ENCODE peak calls at places on chromosomes 3 and 15, in five cellular contexts. Y, M, K, W and Z are unnamed samples. For H3K9me3 and H3K4me1, the result is how much of the 10 kb centered on the place peaks cover.

GRCh38 chr3:170585008-170585936 is 603 bp downstream of the SLC7A14 start:
- DNase-seq in Y (peak), M (no peak), K (peak), W (no peak), Z (peak)

GRCh38 chr3:19960670-19961069 is 13.8 kb downstream of the RAB5A start:
- DNase-seq in Y (no peak), M (no peak), K (no peak), W (no peak), Z (no peak)

GRCh38 chr3:48863122-48863521 is 15.4 kb upstream of the PRKAR2A start:
- DNase-seq in Y (no peak), M (no peak), K (no peak), W (no peak), Z (no peak)

GRCh38 chr15:75024102-75024636 is 779 bp downstream of the PPCDC start:
- DNase-seq in Y (no peak), M (no peak), K (no peak), W (no peak), Z (no peak)

GRCh38 chr3:23675010-23675409 is 130.7 kb upstream of the UBE2E1 start:
- DNase-seq in Y (no peak), M (no peak), K (no peak), W (no peak), Z (no peak)

GRCh38 chr3:153679711-153680110 is 441.5 kb upstream of the ARHGEF26 start:
- DNase-seq in Y (no peak), M (no peak), K (no peak), W (no peak), Z (no peak)

GRCh38 chr15:99343836-99344551 is 92.7 kb downstream of the LRRC28 start:
- DNase-seq in Y (no peak), M (no peak), K (peak), W (peak), Z (no peak)

GRCh38 chr15:74384566-74385441 is 17.4 kb upstream of the CYP11A1 start:
- DNase-seq in Y (no peak), M (peak), K (peak), W (no peak), Z (no peak)

GRCh38 chr15:59369597-59369996 is 3.1 kb downstream of the MYO1E start:
- DNase-seq in Y (no peak), M (no peak), K (no peak), W (no peak), Z (no peak)

GRCh38 chr15:80992436-80992835 is 2.8 kb upstream of the MESD start:
- DNase-seq in Y (no peak), M (no peak), K (no peak), W (no peak), Z (no peak)

GRCh38 chr3:55615694-55616310 is 128.7 kb upstream of the WNT5A start:
- DNase-seq in Y (no peak), M (no peak), K (peak), W (no peak), Z (no peak)

GRCh38 chr3:64121750-64122311 is 98.5 kb upstream of the PSMD6 start:
- DNase-seq in Y (no peak), M (no peak), K (no peak), W (no peak), Z (no peak)

GRCh38 chr15:52822475-52822874 is 32.3 kb upstream of the ONECUT1 start:
- DNase-seq in Y (no peak), M (no peak), K (no peak), W (no peak), Z (no peak)

GRCh38 chr3:176663819-176664218 is 533.5 kb downstream of the TBL1XR1 start:
- DNase-seq in Y (no peak), M (no peak), K (no peak), W (no peak), Z (no peak)

GRCh38 chr3:112814256-112814655 is 32.4 kb downstream of the CD200R1L start:
- DNase-seq in Y (no peak), M (no peak), K (no peak), W (no peak), Z (no peak)

GRCh38 chr15:32685576-32685975 is 32.2 kb upstream of the GREM1 start:
- DNase-seq in Y (no peak), M (no peak), K (no peak), W (no peak), Z (no peak)

GRCh38 chr3:112786002-112786590 is 60.6 kb downstream of the CD200R1L start:
- DNase-seq in Y (no peak), M (no peak), K (no peak), W (no peak), Z (no peak)

GRCh38 chr3:156664285-156665178 is 9.9 kb upstream of the TIPARP start:
- DNase-seq in Y (no peak), M (no peak), K (no peak), W (peak), Z (no peak)

GRCh38 chr3:186990878-186991308 is 60.6 kb downstream of the ST6GAL1 start:
- DNase-seq in Y (no peak), M (no peak), K (no peak), W (no peak), Z (peak)

GRCh38 chr3:142976621-142977398 is 13.3 kb upstream of the PAQR9 start:
- DNase-seq in Y (peak), M (peak), K (peak), W (no peak), Z (peak)

GRCh38 chr3:196208942-196209695 is 2.1 kb downstream of the ZDHHC19 start:
- DNase-seq in Y (no peak), M (no peak), K (no peak), W (no peak), Z (peak)

GRCh38 chr15:67603063-67603462 is 60.6 kb downstream of the MAP2K5 start:
- DNase-seq in Y (no peak), M (no peak), K (no peak), W (no peak), Z (no peak)

GRCh38 chr3:54120657-54121403 is 1.5 kb upstream of the CACNA2D3 start:
- DNase-seq in Y (peak), M (peak), K (peak), W (no peak), Z (peak)

GRCh38 chr3:134079111-134079531 is 49.4 kb upstream of the SLCO2A1 start:
- DNase-seq in Y (no peak), M (no peak), K (no peak), W (no peak), Z (peak)

DNA sequence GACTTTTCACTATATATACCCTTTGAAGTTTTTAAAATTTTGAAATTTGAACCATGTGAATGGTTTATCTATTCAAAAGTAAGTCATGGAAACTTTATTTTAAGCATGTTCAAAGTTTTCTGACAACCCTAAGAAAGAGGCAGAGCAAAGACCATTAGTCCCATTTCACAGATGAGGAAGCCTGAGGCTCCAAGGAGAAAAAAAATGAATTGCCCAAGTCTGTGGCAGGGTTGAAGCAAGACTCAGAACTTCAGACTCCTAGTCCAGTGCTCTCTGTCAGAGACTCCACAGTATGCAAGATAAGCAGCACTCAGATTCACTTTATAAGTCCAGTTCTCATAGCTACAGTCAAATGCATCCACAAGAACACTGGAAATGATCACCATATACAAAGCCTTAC is 4.5 kb downstream of the RAB43 start:
- DNase-seq in Y (no peak), M (no peak), K (no peak), W (no peak), Z (no peak)
- H3K4me3 ChIP-seq in Y (no peak), M (no peak), K (no peak), W (no peak), Z (no peak)

GRCh38 chr3:127252446-127252845 is 35.4 kb downstream of the PRR20G start:
- DNase-seq in Y (no peak), M (no peak), K (no peak), W (no peak), Z (no peak)

GRCh38 chr3:127250032-127250431 is 37.8 kb downstream of the PRR20G start:
- DNase-seq in Y (no peak), M (no peak), K (no peak), W (no peak), Z (no peak)

GRCh38 chr3:127247292-127247691 is 40.6 kb downstream of the PRR20G start:
- DNase-seq in Y (no peak), M (no peak), K (no peak), W (no peak), Z (no peak)
- H3K9me3 ChIP-seq in Y (under half), M (under half), K (under half), W (under half), Z (under half)

GRCh38 chr3:126998320-126998719 is 15.4 kb downstream of the PLXNA1 start:
- DNase-seq in Y (no peak), M (no peak), K (no peak), W (no peak), Z (no peak)

GRCh38 chr3:126995926-126996512 is 13.1 kb downstream of the PLXNA1 start:
- DNase-seq in Y (no peak), M (no peak), K (no peak), W (no peak), Z (no peak)

GRCh38 chr3:126997455-126998038 is 14.6 kb downstream of the PLXNA1 start:
- DNase-seq in Y (no peak), M (no peak), K (no peak), W (no peak), Z (no peak)

GRCh38 chr3:126995254-126995770 is 12.4 kb downstream of the PLXNA1 start:
- DNase-seq in Y (no peak), M (no peak), K (no peak), W (no peak), Z (no peak)

GRCh38 chr3:126996905-126997304 is 14.0 kb downstream of the PLXNA1 start:
- DNase-seq in Y (no peak), M (no peak), K (no peak), W (no peak), Z (no peak)
- H3K4me1 ChIP-seq in Y (under half), M (under half), K (under half), W (under half), Z (under half)

DNA sequence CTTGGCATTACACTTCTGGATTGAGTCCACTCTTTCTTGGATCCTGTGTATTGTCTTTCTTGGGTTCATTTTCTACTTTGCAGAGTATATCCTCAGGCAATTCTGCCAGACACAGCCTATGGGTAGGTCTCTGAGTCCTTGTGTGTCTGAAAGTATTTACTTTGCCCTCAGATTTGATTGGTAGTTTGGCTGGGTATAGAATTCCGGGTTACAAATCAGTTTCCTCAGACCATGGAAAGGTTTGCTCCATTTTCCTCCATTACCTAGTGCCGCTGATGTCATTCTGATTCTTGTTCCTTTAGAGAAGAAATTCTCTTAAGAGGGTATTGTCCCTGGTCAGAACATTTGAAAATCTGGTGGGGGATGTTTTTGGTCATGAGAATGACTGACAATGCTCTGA is 133.2 kb downstream of the NUP210 start:
- DNase-seq in Y (no peak), M (no peak), K (no peak), W (no peak), Z (no peak)
- H3K4me3 ChIP-seq in Y (no peak), M (no peak), K (no peak), W (no peak), Z (no peak)

DNA sequence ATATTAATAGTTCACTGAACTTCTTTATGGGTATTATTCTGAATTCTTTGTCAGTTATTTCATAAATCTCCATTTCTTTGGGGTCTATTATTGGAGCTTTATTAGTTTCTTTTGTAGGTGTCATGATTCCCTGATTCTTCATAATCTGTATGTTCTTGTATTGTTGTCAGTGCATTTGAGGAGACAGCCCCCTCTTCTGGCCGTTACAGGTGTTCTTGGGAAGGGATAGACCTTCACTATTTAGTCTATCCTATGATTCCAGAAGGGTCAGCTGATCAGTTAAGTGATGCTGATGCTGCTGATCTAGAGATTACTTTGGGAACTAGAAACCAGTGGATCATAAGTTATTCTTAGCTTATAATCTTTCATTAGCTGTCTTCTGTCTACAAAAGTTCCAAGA is 34.9 kb downstream of the TMEM39A start:
- DNase-seq in Y (no peak), M (no peak), K (no peak), W (no peak), Z (no peak)
- H3K9me3 ChIP-seq in Y (under half), M (half or more), K (under half), W (under half), Z (under half)

GRCh38 chr3:72244396-72244795 is 459.4 kb upstream of the PROK2 start:
- DNase-seq in Y (no peak), M (no peak), K (no peak), W (no peak), Z (no peak)
- H3K4me1 ChIP-seq in Y (under half), M (under half), K (under half), W (under half), Z (under half)

GRCh38 chr3:14119651-14120050 is 5.0 kb downstream of the CHCHD4 start:
- DNase-seq in Y (no peak), M (no peak), K (no peak), W (no peak), Z (no peak)
- H3K4me3 ChIP-seq in Y (no peak), M (no peak), K (no peak), W (no peak), Z (no peak)

DNA sequence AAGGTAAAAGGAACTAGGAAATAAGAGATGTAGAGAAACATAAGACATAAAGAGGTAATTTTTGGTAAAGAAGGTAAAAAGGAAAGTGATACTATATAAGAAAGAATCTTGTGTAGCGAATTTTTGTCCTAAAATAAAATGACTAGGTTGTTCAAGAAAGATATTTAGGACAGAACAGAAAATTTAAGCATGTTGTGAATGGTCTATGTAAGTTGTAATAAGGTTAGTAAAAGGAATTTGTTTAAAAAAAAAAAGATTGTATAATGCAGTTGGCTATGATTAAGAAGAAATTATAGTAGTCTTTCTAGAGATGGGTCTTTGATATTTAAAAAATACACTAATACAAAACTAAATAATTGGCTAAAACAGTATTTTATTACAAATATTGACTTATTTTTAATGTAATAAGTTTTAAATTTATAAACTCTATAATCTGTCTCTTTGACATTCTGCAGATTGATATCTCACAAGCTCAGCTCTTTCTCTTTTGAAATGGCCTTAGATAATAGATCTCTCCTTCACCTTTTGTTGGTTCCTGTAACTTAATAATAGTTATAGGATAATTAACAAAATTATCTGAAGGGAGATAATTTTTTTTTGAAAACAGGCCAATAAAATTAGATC is 3.7 kb upstream of the SLC41A3 start:
- DNase-seq in Y (no peak), M (no peak), K (no peak), W (no peak), Z (no peak)
- H3K9me3 ChIP-seq in Y (under half), M (under half), K (under half), W (under half), Z (under half)